ENCODE peak calls at places on chromosomes 13 and 19, in five cellular contexts. F is activated naive CD8-positive, alpha-beta T cell treated with anti-CD3 and anti-CD28 coated beads for 36 hours; C is ELR; A is stimulated activated CD4-positive, alpha-beta T cell treated with anti-CD3 and anti-CD28 coated beads, Interleukin-12 subunit alpha, Interleukin-12 subunit beta, amount 100 ng/mL, for 4 hours; G is ACHN. E is an unnamed sample.
A peak's percentile ranks its signal among the peaks of the same experiment; 100 is the strongest.

GRCh38 chr19:49613374-49613773 is 22.4 kb downstream of the PRR12 start:
- DNase-seq in F (no peak), C (peak; percentile 66), A (no peak), G (no peak), E (no peak)

GRCh38 chr13:93029536-93029935 is 197.1 kb upstream of the GPC6 start:
- DNase-seq in F (no peak), C (no peak), A (no peak), G (no peak), E (no peak)

GRCh38 chr19:56350416-56351045 is 35.9 kb upstream of the ZSCAN5A start:
- DNase-seq in F (peak; percentile 42), C (peak; percentile 64), A (peak; percentile 30), G (peak; percentile 53), E (peak; percentile 58)

GRCh38 chr13:34654203-34654602 is 287.9 kb upstream of the NBEA start:
- DNase-seq in F (no peak), C (no peak), A (no peak), G (no peak), E (no peak)

GRCh38 chr13:38783992-38784875 is 97.4 kb downstream of the FREM2 start:
- DNase-seq in F (no peak), C (no peak), A (no peak), G (peak; percentile 33), E (no peak)

GRCh38 chr13:40101708-40102359 is 446.4 kb downstream of the COG6 start:
- DNase-seq in F (peak; percentile 30), C (no peak), A (peak; percentile 14), G (no peak), E (no peak)

GRCh38 chr13:102870677-102871415 is 25.0 kb downstream of the ERCC5 start:
- DNase-seq in F (peak; percentile 28), C (peak; percentile 76), A (peak; percentile 41), G (peak; percentile 40), E (peak; percentile 37)

GRCh38 chr19:30281903-30282302 is 90.3 kb upstream of the ZNF536 start:
- DNase-seq in F (no peak), C (no peak), A (no peak), G (no peak), E (no peak)

GRCh38 chr13:59690857-59691500 is 472.7 kb downstream of the DIAPH3 start:
- DNase-seq in F (no peak), C (peak; percentile 36), A (no peak), G (no peak), E (no peak)

GRCh38 chr19:39858541-39858940 is 12.4 kb upstream of the FBL start:
- DNase-seq in F (no peak), C (peak; percentile 42), A (no peak), G (peak; percentile 6), E (no peak)

GRCh38 chr13:43285891-43286602 is 262.7 kb downstream of the DNAJC15 start:
- DNase-seq in F (no peak), C (peak; percentile 72), A (no peak), G (peak; percentile 59), E (no peak)

GRCh38 chr13:50130686-50131051 is 115.4 kb downstream of the KCNRG start:
- DNase-seq in F (no peak), C (peak; percentile 61), A (no peak), G (peak; percentile 32), E (peak; percentile 35)

GRCh38 chr13:96780105-96780504 is 214.2 kb downstream of the OXGR1 start:
- DNase-seq in F (no peak), C (no peak), A (no peak), G (no peak), E (no peak)

GRCh38 chr19:53657778-53658177 is 26.0 kb downstream of the DPRX start:
- DNase-seq in F (no peak), C (no peak), A (no peak), G (no peak), E (no peak)

GRCh38 chr19:49857061-49857833 is 6.3 kb downstream of the PTOV1 start:
- DNase-seq in F (no peak), C (no peak), A (no peak), G (no peak), E (no peak)

GRCh38 chr13:41054212-41054877 is 7.0 kb upstream of the WBP4 start:
- DNase-seq in F (no peak), C (peak; percentile 79), A (no peak), G (peak; percentile 62), E (peak; percentile 76)

GRCh38 chr13:49021953-49022352 is 46.2 kb downstream of the FNDC3A start:
- DNase-seq in F (no peak), C (peak; percentile 23), A (no peak), G (peak; percentile 10), E (no peak)

GRCh38 chr13:113489171-113489548 is 1.4 kb downstream of the DCUN1D2 start:
- DNase-seq in F (no peak), C (no peak), A (no peak), G (no peak), E (peak; percentile 26)

GRCh38 chr13:47794963-47795362 is 206.1 kb downstream of the SUCLA2 start:
- DNase-seq in F (no peak), C (peak; percentile 56), A (no peak), G (peak; percentile 8), E (no peak)

GRCh38 chr19:8456064-8456463 is 11.3 kb downstream of the HNRNPM start:
- DNase-seq in F (no peak), C (peak; percentile 29), A (no peak), G (no peak), E (no peak)

GRCh38 chr19:54316746-54317107 is 3.8 kb upstream of the LILRA5 start:
- DNase-seq in F (no peak), C (peak; percentile 19), A (no peak), G (no peak), E (no peak)

GRCh38 chr19:44905437-44906160 is at the start of gene APOE:
- DNase-seq in F (no peak), C (peak; percentile 20), A (no peak), G (no peak), E (no peak)